ENCODE peak calls at places on chromosome 18, in four cellular contexts. U is tibial artery, G is adrenal gland, M is fibroblast of lung. X is an unnamed sample.

GRCh38 chr18:61034581-61034980 is 298.6 kb upstream of the CDH20 start:
- DNase-seq in U (no peak), G (no peak), M (no peak), X (no peak)

GRCh38 chr18:61651145-61651879 is 241.5 kb downstream of the RNF152 start:
- DNase-seq in U (no peak), G (no peak), M (no peak), X (no peak)

GRCh38 chr18:427005-427404 is 73.5 kb downstream of the COLEC12 start:
- DNase-seq in U (no peak), G (no peak), M (peak; percentile 97), X (no peak)

GRCh38 chr18:71038196-71038595 is 749.4 kb downstream of the SOCS6 start:
- DNase-seq in U (no peak), G (no peak), M (no peak), X (no peak)

GRCh38 chr18:9631814-9632496 is 17.6 kb upstream of the PPP4R1 start:
- DNase-seq in U (no peak), G (no peak), M (peak; percentile 95), X (no peak)

GRCh38 chr18:35407871-35408481 is 30.8 kb upstream of the ZNF396 start:
- DNase-seq in U (no peak), G (peak; percentile 57), M (peak; percentile 55), X (peak; percentile 60)

GRCh38 chr18:44733069-44733753 is 52.5 kb downstream of the SETBP1 start:
- DNase-seq in U (peak; percentile 55), G (no peak), M (peak; percentile 97), X (no peak)

GRCh38 chr18:44637210-44638051 is 43.3 kb upstream of the SETBP1 start:
- DNase-seq in U (no peak), G (no peak), M (peak; percentile 83), X (no peak)

GRCh38 chr18:64053246-64053645 is 83.4 kb downstream of the SERPINB8 start:
- DNase-seq in U (no peak), G (no peak), M (no peak), X (no peak)

GRCh38 chr18:5909130-5909529 is 13.8 kb upstream of the TMEM200C start:
- DNase-seq in U (no peak), G (no peak), M (peak; percentile 33), X (no peak)

GRCh38 chr18:2883137-2883671 is 36.4 kb downstream of the EMILIN2 start:
- DNase-seq in U (no peak), G (no peak), M (no peak), X (no peak)

GRCh38 chr18:9803698-9804516 is 81.9 kb upstream of the TXNDC2 start:
- DNase-seq in U (peak; percentile 41), G (peak; percentile 74), M (peak; percentile 39), X (no peak)

GRCh38 chr18:7921938-7922587 is 354.9 kb downstream of the PTPRM start:
- DNase-seq in U (no peak), G (no peak), M (peak; percentile 73), X (no peak)

GRCh38 chr18:10953672-10954071 is 195.7 kb downstream of the PIEZO2 start:
- DNase-seq in U (no peak), G (no peak), M (no peak), X (no peak)

GRCh38 chr18:80109676-80110078 is 615 bp downstream of the ADNP2 start:
- DNase-seq in U (no peak), G (peak; percentile 67), M (peak; percentile 46), X (peak; percentile 70)

GRCh38 chr18:24677011-24677410 is 216.6 kb downstream of the HRH4 start:
- DNase-seq in U (no peak), G (no peak), M (peak; percentile 11), X (no peak)

GRCh38 chr18:52313213-52313612 is 26.8 kb upstream of the DCC start:
- DNase-seq in U (no peak), G (no peak), M (peak; percentile 65), X (no peak)

GRCh38 chr18:58640428-58640805 is 11.5 kb upstream of the ALPK2 start:
- DNase-seq in U (no peak), G (no peak), M (peak; percentile 38), X (no peak)

GRCh38 chr18:50820901-50821520 is 1.2 kb upstream of the MRO start:
- DNase-seq in U (no peak), G (no peak), M (no peak), X (no peak)

GRCh38 chr18:59469463-59470180 is 110.6 kb upstream of the LMAN1 start:
- DNase-seq in U (no peak), G (no peak), M (no peak), X (no peak)

GRCh38 chr18:70074091-70074490 is 126.4 kb upstream of the CD226 start:
- DNase-seq in U (no peak), G (no peak), M (peak; percentile 22), X (no peak)

GRCh38 chr18:48036641-48037421 is 106.4 kb upstream of the SMAD2 start:
- DNase-seq in U (peak; percentile 23), G (no peak), M (no peak), X (peak; percentile 66)

DNA sequence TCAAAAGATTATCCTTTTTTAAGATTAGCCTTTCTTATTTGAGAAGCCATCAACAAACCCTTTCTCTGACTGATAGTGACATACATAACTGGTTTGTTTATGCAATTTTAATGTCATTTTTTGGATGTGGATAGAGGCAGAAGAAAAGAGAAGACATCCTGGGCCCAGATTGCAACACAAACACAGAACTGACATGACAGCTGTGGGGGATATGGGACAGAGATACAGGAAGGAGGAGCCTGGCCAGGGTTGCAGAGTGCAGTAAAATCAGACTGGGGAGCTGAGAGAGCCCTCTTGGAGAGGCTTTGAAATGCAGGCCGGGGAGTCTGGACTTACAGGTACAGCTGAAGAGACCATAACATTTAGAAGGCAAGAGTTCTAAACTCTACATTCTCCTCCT is 65.1 kb downstream of the SIGLEC15 start:
- DNase-seq in U (no peak), G (no peak), M (no peak), X (no peak)
- H3K36me3 ChIP-seq in U (peaks cover 24% of the 10 kb centered on the region), G (no peaks in the 10 kb centered on the region), M (peaks cover 6% of the 10 kb centered on the region), X (no peaks in the 10 kb centered on the region)

GRCh38 chr18:13164406-13164805 is 54.2 kb upstream of the LDLRAD4 start:
- DNase-seq in U (no peak), G (no peak), M (no peak), X (no peak)
- TF ChIP-seq CTCF in U (no peak), G (no peak), M (no peak), X (no peak)

GRCh38 chr18:76619342-76620315 is 124.6 kb upstream of the ZNF516 start:
- DNase-seq in U (peak; percentile 66), G (peak; percentile 75), M (peak; percentile 88), X (peak; percentile 95)

GRCh38 chr18:76618721-76619120 is 123.7 kb upstream of the ZNF516 start:
- DNase-seq in U (no peak), G (no peak), M (no peak), X (peak; percentile 90)

GRCh38 chr18:76621184-76621583 is 126.1 kb upstream of the ZNF516 start:
- DNase-seq in U (no peak), G (no peak), M (peak; percentile 34), X (no peak)

GRCh38 chr18:76620326-76620813 is 125.3 kb upstream of the ZNF516 start:
- DNase-seq in U (peak; percentile 81), G (peak; percentile 68), M (peak; percentile 77), X (peak; percentile 91)

GRCh38 chr18:76621782-76622495 is 126.9 kb upstream of the ZNF516 start:
- DNase-seq in U (peak; percentile 30), G (no peak), M (peak; percentile 73), X (no peak)
- H3K4me3 ChIP-seq in U (no peak overlapping the region), G (no peak overlapping the region), M (peak overlapping the region; percentile 51), X (no peak overlapping the region)

GRCh38 chr18:75086494-75087034 is 122.4 kb downstream of the PTGR3 start:
- DNase-seq in U (no peak), G (no peak), M (no peak), X (peak; percentile 8)

GRCh38 chr18:75083761-75084160 is 125.2 kb downstream of the PTGR3 start:
- DNase-seq in U (no peak), G (no peak), M (no peak), X (peak; percentile 2)

GRCh38 chr18:75076286-75076685 is 132.7 kb downstream of the PTGR3 start:
- DNase-seq in U (no peak), G (no peak), M (no peak), X (no peak)

GRCh38 chr18:75083131-75083530 is 125.8 kb downstream of the PTGR3 start:
- DNase-seq in U (no peak), G (no peak), M (no peak), X (peak; percentile 4)

DNA sequence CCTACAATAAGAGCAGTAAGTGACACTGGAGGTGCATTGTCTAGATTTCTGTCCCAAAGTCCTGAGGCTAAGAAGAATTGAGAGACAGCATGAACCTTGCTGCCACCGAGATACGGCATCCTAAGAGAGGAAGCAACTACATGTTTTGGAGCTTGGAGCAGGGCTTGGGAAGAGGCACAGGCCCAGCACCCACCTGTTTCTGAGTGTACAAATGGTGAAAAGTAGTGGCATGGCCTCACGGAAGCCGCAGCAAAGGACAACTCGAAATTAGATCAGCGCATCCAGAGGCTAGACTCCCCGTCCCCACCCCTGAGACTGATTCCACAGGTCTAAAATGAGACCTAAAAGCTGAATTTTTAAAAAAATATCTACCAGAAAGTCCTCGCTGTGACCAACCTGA is 127.5 kb downstream of the PTGR3 start:
- DNase-seq in U (no peak), G (no peak), M (no peak), X (no peak)
- H3K36me3 ChIP-seq in U (no peaks in the 10 kb centered on the region), G (no peaks in the 10 kb centered on the region), M (no peaks in the 10 kb centered on the region), X (no peaks in the 10 kb centered on the region)

GRCh38 chr18:12394428-12394827 is 13.3 kb upstream of the PRELID3A start:
- DNase-seq in U (no peak), G (no peak), M (no peak), X (no peak)
- TF ChIP-seq CTCF in U (no peak), G (peak; percentile 22), M (peak; percentile 42), X (no peak)

GRCh38 chr18:62868645-62869044 is 153.3 kb downstream of the PHLPP1 start:
- DNase-seq in U (no peak), G (no peak), M (no peak), X (no peak)
- H3K4me3 ChIP-seq in U (no peak overlapping the region), G (no peak overlapping the region), M (no peak overlapping the region), X (no peak overlapping the region)

GRCh38 chr18:56606623-56607022 is 31.8 kb downstream of the TXNL1 start:
- DNase-seq in U (no peak), G (no peak), M (no peak), X (no peak)
- H3K36me3 ChIP-seq in U (peaks cover 42% of the 10 kb centered on the region), G (no peaks in the 10 kb centered on the region), M (peaks cover 5% of the 10 kb centered on the region), X (no peaks in the 10 kb centered on the region)

DNA sequence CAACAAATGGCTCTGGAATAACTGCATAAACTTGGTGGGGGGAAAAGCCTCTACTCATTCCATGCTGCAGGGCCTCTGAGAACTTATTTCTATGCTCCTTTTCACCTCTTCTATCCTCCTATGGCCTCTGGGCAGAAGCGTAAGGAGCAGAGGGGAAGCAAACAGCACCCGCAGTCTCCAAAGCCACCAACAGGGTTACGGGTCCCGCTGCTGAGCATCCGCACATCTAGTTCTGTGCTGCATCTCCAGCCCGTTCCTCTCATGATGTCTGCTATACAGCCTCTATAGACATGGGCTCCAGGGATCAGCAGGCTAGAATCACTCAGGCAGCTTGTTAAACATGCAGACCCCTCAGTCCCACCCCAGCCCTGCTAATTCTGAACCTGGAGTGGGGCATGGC is 25.9 kb downstream of the PSTPIP2 start:
- DNase-seq in U (no peak), G (no peak), M (no peak), X (no peak)
- TF ChIP-seq CTCF in U (no peak), G (no peak), M (no peak), X (no peak)

X was measured in testis.